ENCODE peak calls at places on chromosomes 2 and 18, in ten cellular contexts. I, T, P, Y, Q, E, O, W, Z and V are unnamed samples.

GRCh38 chr2:30223413-30223874 is 7.9 kb upstream of the LBH start:
- DNase-seq in Q (peak), Z (no peak), I (no peak), W (no peak), T (no peak), E (no peak), O (peak), Y (no peak), P (no peak), V (no peak)

GRCh38 chr2:118221952-118222594 is 133.8 kb downstream of the INSIG2 start:
- DNase-seq in T (peak), Q (no peak), W (peak), O (peak), P (peak), I (no peak), Z (peak), E (peak), Y (no peak), V (no peak)

GRCh38 chr2:223837290-223838061 is at the start of gene AP1S3:
- DNase-seq in Q (peak), P (peak), Y (peak), Z (peak), I (peak), O (peak), W (peak), T (peak), E (peak), V (peak)

GRCh38 chr2:133953524-133953923 is 300.3 kb upstream of the MGAT5 start:
- DNase-seq in Y (no peak), W (no peak), P (no peak), Z (no peak), Q (peak), T (no peak), E (no peak), I (no peak), O (no peak), V (no peak)

GRCh38 chr2:28649481-28650260 is 102.0 kb upstream of the PPP1CB start:
- DNase-seq in Y (peak), Z (no peak), O (no peak), W (no peak), P (peak), I (no peak), E (no peak), Q (no peak), T (no peak), V (no peak)

GRCh38 chr2:27136751-27137150 is 2.3 kb upstream of the PREB start:
- DNase-seq in Q (no peak), Z (no peak), W (no peak), I (no peak), O (no peak), T (no peak), Y (no peak), E (no peak), P (no peak), V (no peak)

GRCh38 chr2:41847744-41848441 is 199.9 kb upstream of the PKDCC start:
- DNase-seq in E (peak), T (no peak), Y (no peak), W (no peak), I (peak), Z (no peak), P (no peak), O (no peak), Q (no peak), V (no peak)

GRCh38 chr2:143029141-143029540 is 100.1 kb upstream of the ARHGAP15 start:
- DNase-seq in E (no peak), W (no peak), I (no peak), Y (no peak), Q (no peak), T (no peak), Z (no peak), P (no peak), O (no peak), V (no peak)

GRCh38 chr18:3722662-3723433 is 272.9 kb downstream of the TGIF1 start:
- DNase-seq in T (no peak), O (no peak), P (no peak), Q (no peak), Z (no peak), Y (no peak), W (no peak), E (no peak), I (no peak), V (no peak)

GRCh38 chr2:74001781-74002514 is 17.2 kb downstream of the TET3 start:
- DNase-seq in W (no peak), P (no peak), O (no peak), Z (no peak), T (no peak), Y (peak), E (no peak), Q (no peak), I (no peak), V (no peak)

GRCh38 chr2:206211657-206212255 is 52.1 kb downstream of the EEF1B2 start:
- DNase-seq in W (no peak), T (no peak), Q (no peak), O (no peak), I (no peak), E (no peak), P (peak), Y (no peak), Z (no peak), V (no peak)

GRCh38 chr2:74290466-74291216 is 52.6 kb downstream of the SLC4A5 start:
- DNase-seq in W (no peak), E (no peak), T (no peak), P (no peak), I (no peak), Y (no peak), Q (peak), Z (no peak), O (peak), V (no peak)

GRCh38 chr2:214630402-214631035 is 179.0 kb downstream of the BARD1 start:
- DNase-seq in P (no peak), I (no peak), Y (no peak), Z (peak), Q (no peak), O (no peak), T (no peak), W (no peak), E (no peak), V (no peak)

GRCh38 chr18:50579061-50579774 is 19.3 kb downstream of the MAPK4 start:
- DNase-seq in Y (no peak), W (no peak), Q (no peak), I (no peak), O (no peak), T (no peak), Z (no peak), P (no peak), E (no peak), V (no peak)

GRCh38 chr2:238242731-238243495 is 3.1 kb upstream of the HES6 start:
- DNase-seq in Q (peak), W (no peak), O (no peak), Y (peak), P (no peak), E (no peak), T (no peak), Z (peak), I (no peak), V (no peak)

GRCh38 chr2:27518113-27518781 is 21.6 kb downstream of the GCKR start:
- DNase-seq in O (no peak), Q (no peak), Z (no peak), I (no peak), T (no peak), Y (no peak), E (no peak), W (no peak), P (no peak), V (no peak)

GRCh38 chr2:230052299-230052698 is 16.4 kb downstream of the SLC16A14 start:
- DNase-seq in Z (no peak), I (no peak), Q (no peak), Y (no peak), O (no peak), P (no peak), E (no peak), W (no peak), T (no peak), V (no peak)

GRCh38 chr2:168773719-168774521 is 28.5 kb upstream of the NOSTRIN start:
- DNase-seq in T (peak), Y (no peak), O (no peak), W (no peak), P (peak), Z (peak), E (peak), Q (peak), I (peak), V (no peak)

GRCh38 chr2:197889041-197889440 is 84.6 kb downstream of the PLCL1 start:
- DNase-seq in O (no peak), E (no peak), T (no peak), Y (no peak), Q (no peak), P (peak), I (no peak), Z (no peak), W (peak), V (no peak)

GRCh38 chr2:151408788-151409600 is 708 bp upstream of the RIF1 start:
- DNase-seq in T (no peak), Y (no peak), P (no peak), W (no peak), Z (no peak), E (no peak), I (no peak), Q (no peak), O (no peak), V (no peak)

GRCh38 chr2:39515273-39515896 is 78.3 kb upstream of the MAP4K3 start:
- DNase-seq in Q (no peak), O (no peak), Z (no peak), I (no peak), P (no peak), Y (no peak), E (no peak), W (no peak), T (no peak), V (no peak)
- H3K27ac ChIP-seq in Q (no peak), O (no peak), Z (no peak), I (no peak), P (no peak), Y (no peak), E (no peak), W (no peak), T (peak), V (no peak)

DNA sequence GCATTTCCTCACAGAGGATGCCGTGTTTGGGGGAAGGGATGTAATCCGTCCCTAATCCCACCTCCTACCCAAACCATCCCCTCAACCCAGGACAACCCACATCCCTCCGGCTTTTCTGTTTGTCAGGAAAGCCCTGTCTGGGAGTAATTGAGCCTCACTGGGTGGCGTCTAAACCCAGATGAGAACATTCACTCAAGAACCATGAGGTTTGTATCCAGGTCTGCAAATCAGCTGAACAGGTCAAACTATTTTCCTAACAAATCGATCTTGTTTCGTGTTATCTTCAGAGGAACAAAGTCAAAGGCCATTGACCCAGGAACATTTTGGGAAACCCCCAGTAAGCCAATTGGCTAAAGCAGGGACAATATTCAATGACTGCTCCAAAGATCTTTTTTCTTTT is 25.7 kb downstream of the CYP27C1 start:
- DNase-seq in Z (no peak), E (no peak), T (no peak), W (no peak), O (no peak), Q (no peak), I (no peak), Y (no peak), P (no peak), V (no peak)
- H3K27ac ChIP-seq in Z (no peak), E (no peak), T (no peak), W (no peak), O (no peak), Q (no peak), I (no peak), Y (peak), P (no peak), V (no peak)

DNA sequence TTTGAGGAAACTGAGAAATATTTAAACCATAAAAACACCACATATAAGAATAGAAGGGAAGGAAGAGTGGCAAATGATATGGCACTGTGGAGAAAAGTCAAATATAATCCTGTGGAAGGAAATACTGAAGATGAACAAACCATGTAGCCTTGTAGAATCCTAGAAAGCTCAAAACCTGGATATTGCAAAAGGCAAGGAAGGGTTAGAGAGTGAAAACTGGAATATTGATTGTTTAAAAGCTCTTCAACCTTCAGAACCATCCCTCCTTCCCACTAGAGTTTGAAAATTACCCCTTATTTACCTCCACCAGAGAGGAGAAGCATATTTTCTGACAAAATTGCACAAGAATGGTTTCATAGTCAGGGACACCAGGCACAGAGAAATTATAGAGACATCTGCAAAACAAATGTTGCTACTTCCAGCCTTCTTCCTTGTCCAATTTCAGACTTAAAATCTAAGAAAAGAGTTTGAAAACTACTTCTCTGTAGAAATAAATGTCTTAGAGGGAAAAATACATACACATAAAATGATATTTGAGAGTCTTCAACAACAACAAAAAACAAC is 48.0 kb downstream of the ANTXR1 start:
- DNase-seq in P (no peak), E (no peak), I (no peak), Q (no peak), Y (no peak), W (no peak), T (no peak), Z (no peak), O (no peak), V (no peak)
- H3K27ac ChIP-seq in P (no peak), E (no peak), I (no peak), Q (no peak), Y (peak), W (no peak), T (no peak), Z (no peak), O (no peak), V (no peak)

GRCh38 chr18:34918856-34919255 is 122.4 kb upstream of the MAPRE2 start:
- DNase-seq in T (no peak), P (no peak), Q (no peak), E (no peak), O (no peak), W (no peak), I (no peak), Y (no peak), Z (no peak), V (no peak)
- H3K27ac ChIP-seq in T (no peak), P (no peak), Q (no peak), E (no peak), O (no peak), W (no peak), I (no peak), Y (no peak), Z (no peak), V (no peak)

GRCh38 chr18:74995404-74995737 is 213.6 kb downstream of the PTGR3 start:
- DNase-seq in T (no peak), E (no peak), Y (no peak), I (no peak), P (no peak), O (no peak), Z (no peak), W (no peak), Q (no peak), V (no peak)

GRCh38 chr18:74994502-74995403 is 214.2 kb downstream of the PTGR3 start:
- DNase-seq in P (peak), I (no peak), Q (peak), T (no peak), Y (no peak), E (no peak), O (peak), W (no peak), Z (no peak), V (no peak)

GRCh38 chr18:74990563-74991081 is 218.3 kb downstream of the PTGR3 start:
- DNase-seq in Q (no peak), Y (no peak), W (peak), P (no peak), T (no peak), O (no peak), E (no peak), I (no peak), Z (no peak), V (no peak)

GRCh38 chr18:74996055-74996454 is 212.9 kb downstream of the PTGR3 start:
- DNase-seq in P (no peak), T (no peak), Y (no peak), Q (no peak), Z (no peak), O (no peak), W (no peak), E (no peak), I (no peak), V (no peak)
- H3K27ac ChIP-seq in P (no peak), T (no peak), Y (no peak), Q (no peak), Z (no peak), O (no peak), W (no peak), E (no peak), I (no peak), V (no peak)

GRCh38 chr2:64862623-64863022 is 126.6 kb upstream of the SLC1A4 start:
- DNase-seq in Q (no peak), Y (no peak), I (no peak), P (no peak), O (no peak), T (no peak), Z (no peak), E (no peak), W (no peak), V (no peak)
- H3K27ac ChIP-seq in Q (no peak), Y (no peak), I (no peak), P (no peak), O (no peak), T (no peak), Z (no peak), E (no peak), W (peak), V (no peak)

GRCh38 chr18:55403555-55403954 is 184.4 kb downstream of the TCF4 start:
- DNase-seq in E (no peak), I (no peak), P (no peak), O (no peak), Z (no peak), Q (no peak), Y (no peak), T (no peak), W (no peak), V (no peak)

GRCh38 chr18:55401638-55402191 is 186.3 kb downstream of the TCF4 start:
- DNase-seq in I (no peak), P (no peak), W (no peak), T (no peak), Y (no peak), Z (no peak), E (no peak), Q (no peak), O (no peak), V (peak)

GRCh38 chr18:55400590-55401274 is 187.3 kb downstream of the TCF4 start:
- DNase-seq in Z (no peak), E (no peak), T (no peak), I (no peak), Q (no peak), Y (no peak), P (no peak), W (no peak), O (no peak), V (no peak)

GRCh38 chr18:55402731-55403405 is 185.1 kb downstream of the TCF4 start:
- DNase-seq in P (no peak), E (no peak), O (no peak), T (no peak), I (no peak), Y (no peak), Q (no peak), W (no peak), Z (no peak), V (no peak)

DNA sequence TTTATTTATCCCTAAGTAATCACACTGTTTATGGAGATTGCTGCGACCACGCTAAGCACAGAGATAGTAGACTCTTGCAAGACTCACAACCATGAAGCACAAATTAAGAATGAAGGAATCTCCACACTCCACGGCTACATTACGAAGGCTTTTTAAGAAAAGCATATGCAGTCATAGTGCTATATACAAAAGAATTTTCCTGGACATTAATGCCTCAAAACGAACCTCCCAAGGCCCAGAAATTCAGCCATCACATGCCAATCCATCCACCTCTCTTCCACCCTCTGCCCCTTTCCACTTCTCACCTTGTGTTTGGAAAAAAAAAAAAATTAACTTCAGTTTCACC is 186.7 kb downstream of the TCF4 start:
- DNase-seq in W (no peak), P (no peak), O (no peak), Q (no peak), Y (no peak), Z (no peak), E (no peak), T (no peak), I (no peak), V (no peak)
- H3K27ac ChIP-seq in W (no peak), P (no peak), O (no peak), Q (peak), Y (peak), Z (no peak), E (no peak), T (no peak), I (no peak), V (peak)